ENCODE peak calls at places on chromosomes 11 and 22, in ten cellular contexts. One of them, this sample, is unnamed.

GRCh38 chr11:8247312-8247711 is 16.4 kb downstream of the LMO1 start:
- DNase-seq in lower lobe of right lung: peak; percentile 47
- DNase-seq in COR-L47: peak; percentile 8
- DNase-seq in CD8-positive, alpha-beta T cell: no peak
- DNase-seq in activated CD8-positive, alpha-beta memory T cell treated with anti-CD3 and anti-CD28 coated beads for 24 hours: no peak
- DNase-seq in brain microvascular endothelial cell: no peak
- DNase-seq in activated gamma-delta T cell treated with Interleukin-2 at 50 U/mL for 16 hours: no peak
- DNase-seq in iPS-NIHi11: no peak
- DNase-seq in NCI-H446: no peak
- DNase-seq in stimulated activated CD4-positive, alpha-beta T cell treated with anti-CD3 and anti-CD28 coated beads, Interleukin-12 subunit alpha, Interleukin-12 subunit beta, amount 100 ng/mL, for 48 hours: no peak
- DNase-seq in this sample: no peak

GRCh38 chr11:46253258-46254134 is 24.0 kb upstream of the CREB3L1 start:
- DNase-seq in lower lobe of right lung: no peak
- DNase-seq in COR-L47: no peak
- DNase-seq in CD8-positive, alpha-beta T cell: no peak
- DNase-seq in activated CD8-positive, alpha-beta memory T cell treated with anti-CD3 and anti-CD28 coated beads for 24 hours: no peak
- DNase-seq in brain microvascular endothelial cell: peak; percentile 47
- DNase-seq in activated gamma-delta T cell treated with Interleukin-2 at 50 U/mL for 16 hours: no peak
- DNase-seq in iPS-NIHi11: no peak
- DNase-seq in NCI-H446: no peak
- DNase-seq in stimulated activated CD4-positive, alpha-beta T cell treated with anti-CD3 and anti-CD28 coated beads, Interleukin-12 subunit alpha, Interleukin-12 subunit beta, amount 100 ng/mL, for 48 hours: no peak
- DNase-seq in this sample: no peak

GRCh38 chr22:22031571-22031970 is 49.0 kb upstream of the TOP3B start:
- DNase-seq in lower lobe of right lung: no peak
- DNase-seq in COR-L47: no peak
- DNase-seq in CD8-positive, alpha-beta T cell: no peak
- DNase-seq in activated CD8-positive, alpha-beta memory T cell treated with anti-CD3 and anti-CD28 coated beads for 24 hours: no peak
- DNase-seq in brain microvascular endothelial cell: no peak
- DNase-seq in activated gamma-delta T cell treated with Interleukin-2 at 50 U/mL for 16 hours: no peak
- DNase-seq in iPS-NIHi11: no peak
- DNase-seq in NCI-H446: no peak
- DNase-seq in stimulated activated CD4-positive, alpha-beta T cell treated with anti-CD3 and anti-CD28 coated beads, Interleukin-12 subunit alpha, Interleukin-12 subunit beta, amount 100 ng/mL, for 48 hours: no peak
- DNase-seq in this sample: no peak

GRCh38 chr11:29310706-29311342 is 706.0 kb downstream of the KCNA4 start:
- DNase-seq in lower lobe of right lung: no peak
- DNase-seq in COR-L47: no peak
- DNase-seq in CD8-positive, alpha-beta T cell: no peak
- DNase-seq in activated CD8-positive, alpha-beta memory T cell treated with anti-CD3 and anti-CD28 coated beads for 24 hours: no peak
- DNase-seq in brain microvascular endothelial cell: no peak
- DNase-seq in activated gamma-delta T cell treated with Interleukin-2 at 50 U/mL for 16 hours: no peak
- DNase-seq in iPS-NIHi11: no peak
- DNase-seq in NCI-H446: no peak
- DNase-seq in stimulated activated CD4-positive, alpha-beta T cell treated with anti-CD3 and anti-CD28 coated beads, Interleukin-12 subunit alpha, Interleukin-12 subunit beta, amount 100 ng/mL, for 48 hours: no peak
- DNase-seq in this sample: no peak

GRCh38 chr11:27612932-27613669 is 87.2 kb downstream of the BDNF start:
- DNase-seq in lower lobe of right lung: no peak
- DNase-seq in COR-L47: no peak
- DNase-seq in CD8-positive, alpha-beta T cell: no peak
- DNase-seq in activated CD8-positive, alpha-beta memory T cell treated with anti-CD3 and anti-CD28 coated beads for 24 hours: no peak
- DNase-seq in brain microvascular endothelial cell: no peak
- DNase-seq in activated gamma-delta T cell treated with Interleukin-2 at 50 U/mL for 16 hours: no peak
- DNase-seq in iPS-NIHi11: no peak
- DNase-seq in NCI-H446: no peak
- DNase-seq in stimulated activated CD4-positive, alpha-beta T cell treated with anti-CD3 and anti-CD28 coated beads, Interleukin-12 subunit alpha, Interleukin-12 subunit beta, amount 100 ng/mL, for 48 hours: no peak
- DNase-seq in this sample: no peak

GRCh38 chr22:41050873-41051272 is 41.5 kb upstream of the EP300 start:
- DNase-seq in lower lobe of right lung: no peak
- DNase-seq in COR-L47: no peak
- DNase-seq in CD8-positive, alpha-beta T cell: no peak
- DNase-seq in activated CD8-positive, alpha-beta memory T cell treated with anti-CD3 and anti-CD28 coated beads for 24 hours: no peak
- DNase-seq in brain microvascular endothelial cell: no peak
- DNase-seq in activated gamma-delta T cell treated with Interleukin-2 at 50 U/mL for 16 hours: no peak
- DNase-seq in iPS-NIHi11: no peak
- DNase-seq in NCI-H446: no peak
- DNase-seq in stimulated activated CD4-positive, alpha-beta T cell treated with anti-CD3 and anti-CD28 coated beads, Interleukin-12 subunit alpha, Interleukin-12 subunit beta, amount 100 ng/mL, for 48 hours: no peak
- DNase-seq in this sample: no peak

GRCh38 chr22:25451480-25452114 is 112.9 kb upstream of the GRK3 start:
- DNase-seq in lower lobe of right lung: no peak
- DNase-seq in COR-L47: no peak
- DNase-seq in CD8-positive, alpha-beta T cell: no peak
- DNase-seq in activated CD8-positive, alpha-beta memory T cell treated with anti-CD3 and anti-CD28 coated beads for 24 hours: no peak
- DNase-seq in brain microvascular endothelial cell: no peak
- DNase-seq in activated gamma-delta T cell treated with Interleukin-2 at 50 U/mL for 16 hours: no peak
- DNase-seq in iPS-NIHi11: no peak
- DNase-seq in NCI-H446: no peak
- DNase-seq in stimulated activated CD4-positive, alpha-beta T cell treated with anti-CD3 and anti-CD28 coated beads, Interleukin-12 subunit alpha, Interleukin-12 subunit beta, amount 100 ng/mL, for 48 hours: no peak
- DNase-seq in this sample: no peak

GRCh38 chr11:91860661-91861060 is 364.0 kb upstream of the FAT3 start:
- DNase-seq in lower lobe of right lung: no peak
- DNase-seq in COR-L47: no peak
- DNase-seq in CD8-positive, alpha-beta T cell: no peak
- DNase-seq in activated CD8-positive, alpha-beta memory T cell treated with anti-CD3 and anti-CD28 coated beads for 24 hours: no peak
- DNase-seq in brain microvascular endothelial cell: no peak
- DNase-seq in activated gamma-delta T cell treated with Interleukin-2 at 50 U/mL for 16 hours: no peak
- DNase-seq in iPS-NIHi11: no peak
- DNase-seq in NCI-H446: peak; percentile 68
- DNase-seq in stimulated activated CD4-positive, alpha-beta T cell treated with anti-CD3 and anti-CD28 coated beads, Interleukin-12 subunit alpha, Interleukin-12 subunit beta, amount 100 ng/mL, for 48 hours: no peak
- DNase-seq in this sample: no peak

GRCh38 chr22:39936523-39937145 is 23.6 kb upstream of the TMA7B start:
- DNase-seq in lower lobe of right lung: no peak
- DNase-seq in COR-L47: no peak
- DNase-seq in CD8-positive, alpha-beta T cell: no peak
- DNase-seq in activated CD8-positive, alpha-beta memory T cell treated with anti-CD3 and anti-CD28 coated beads for 24 hours: no peak
- DNase-seq in brain microvascular endothelial cell: no peak
- DNase-seq in activated gamma-delta T cell treated with Interleukin-2 at 50 U/mL for 16 hours: no peak
- DNase-seq in iPS-NIHi11: no peak
- DNase-seq in NCI-H446: no peak
- DNase-seq in stimulated activated CD4-positive, alpha-beta T cell treated with anti-CD3 and anti-CD28 coated beads, Interleukin-12 subunit alpha, Interleukin-12 subunit beta, amount 100 ng/mL, for 48 hours: no peak
- DNase-seq in this sample: no peak

GRCh38 chr11:100752371-100753073 is 65.4 kb downstream of the ARHGAP42 start:
- DNase-seq in lower lobe of right lung: no peak
- DNase-seq in COR-L47: peak; percentile 78
- DNase-seq in CD8-positive, alpha-beta T cell: no peak
- DNase-seq in activated CD8-positive, alpha-beta memory T cell treated with anti-CD3 and anti-CD28 coated beads for 24 hours: no peak
- DNase-seq in brain microvascular endothelial cell: no peak
- DNase-seq in activated gamma-delta T cell treated with Interleukin-2 at 50 U/mL for 16 hours: no peak
- DNase-seq in iPS-NIHi11: no peak
- DNase-seq in NCI-H446: no peak
- DNase-seq in stimulated activated CD4-positive, alpha-beta T cell treated with anti-CD3 and anti-CD28 coated beads, Interleukin-12 subunit alpha, Interleukin-12 subunit beta, amount 100 ng/mL, for 48 hours: no peak
- DNase-seq in this sample: no peak

GRCh38 chr22:29626497-29627195 is 23.2 kb downstream of the NF2 start:
- DNase-seq in lower lobe of right lung: no peak
- DNase-seq in COR-L47: no peak
- DNase-seq in CD8-positive, alpha-beta T cell: no peak
- DNase-seq in activated CD8-positive, alpha-beta memory T cell treated with anti-CD3 and anti-CD28 coated beads for 24 hours: no peak
- DNase-seq in brain microvascular endothelial cell: peak; percentile 66
- DNase-seq in activated gamma-delta T cell treated with Interleukin-2 at 50 U/mL for 16 hours: no peak
- DNase-seq in iPS-NIHi11: no peak
- DNase-seq in NCI-H446: no peak
- DNase-seq in stimulated activated CD4-positive, alpha-beta T cell treated with anti-CD3 and anti-CD28 coated beads, Interleukin-12 subunit alpha, Interleukin-12 subunit beta, amount 100 ng/mL, for 48 hours: no peak
- DNase-seq in this sample: no peak

GRCh38 chr22:16783930-16784354 is 41.3 kb downstream of the XKR3 start:
- DNase-seq in lower lobe of right lung: no peak
- DNase-seq in COR-L47: no peak
- DNase-seq in CD8-positive, alpha-beta T cell: no peak
- DNase-seq in activated CD8-positive, alpha-beta memory T cell treated with anti-CD3 and anti-CD28 coated beads for 24 hours: no peak
- DNase-seq in brain microvascular endothelial cell: no peak
- DNase-seq in activated gamma-delta T cell treated with Interleukin-2 at 50 U/mL for 16 hours: no peak
- DNase-seq in iPS-NIHi11: peak; percentile 10
- DNase-seq in NCI-H446: peak; percentile 23
- DNase-seq in stimulated activated CD4-positive, alpha-beta T cell treated with anti-CD3 and anti-CD28 coated beads, Interleukin-12 subunit alpha, Interleukin-12 subunit beta, amount 100 ng/mL, for 48 hours: no peak
- DNase-seq in this sample: no peak

GRCh38 chr22:27715078-27715477 is 86.5 kb downstream of the MN1 start:
- DNase-seq in lower lobe of right lung: no peak
- DNase-seq in COR-L47: peak; percentile 78
- DNase-seq in CD8-positive, alpha-beta T cell: no peak
- DNase-seq in activated CD8-positive, alpha-beta memory T cell treated with anti-CD3 and anti-CD28 coated beads for 24 hours: no peak
- DNase-seq in brain microvascular endothelial cell: no peak
- DNase-seq in activated gamma-delta T cell treated with Interleukin-2 at 50 U/mL for 16 hours: no peak
- DNase-seq in iPS-NIHi11: no peak
- DNase-seq in NCI-H446: peak; percentile 67
- DNase-seq in stimulated activated CD4-positive, alpha-beta T cell treated with anti-CD3 and anti-CD28 coated beads, Interleukin-12 subunit alpha, Interleukin-12 subunit beta, amount 100 ng/mL, for 48 hours: no peak
- DNase-seq in this sample: no peak

GRCh38 chr22:46576556-46577351 is 39.3 kb upstream of the CELSR1 start:
- DNase-seq in lower lobe of right lung: peak; percentile 70
- DNase-seq in COR-L47: peak; percentile 41
- DNase-seq in CD8-positive, alpha-beta T cell: peak; percentile 51
- DNase-seq in activated CD8-positive, alpha-beta memory T cell treated with anti-CD3 and anti-CD28 coated beads for 24 hours: peak; percentile 81
- DNase-seq in brain microvascular endothelial cell: no peak
- DNase-seq in activated gamma-delta T cell treated with Interleukin-2 at 50 U/mL for 16 hours: peak; percentile 44
- DNase-seq in iPS-NIHi11: peak; percentile 94
- DNase-seq in NCI-H446: peak; percentile 37
- DNase-seq in stimulated activated CD4-positive, alpha-beta T cell treated with anti-CD3 and anti-CD28 coated beads, Interleukin-12 subunit alpha, Interleukin-12 subunit beta, amount 100 ng/mL, for 48 hours: no peak
- DNase-seq in this sample: no peak

This sample was measured in CMK.